ENCODE peak calls at places on chromosomes 5 and 9, in five cellular contexts. One of them, this sample, is unnamed.

GRCh38 chr9:76395381-76395780 is 1.2 kb upstream of the RFK start:
- DNase-seq in stomach: no peak
- DNase-seq in right atrium auricular region: no peak
- DNase-seq in left lung: no peak
- DNase-seq in uterus: no peak
- DNase-seq in this sample: no peak

GRCh38 chr5:13567819-13568218 is 376.7 kb downstream of the DNAH5 start:
- DNase-seq in stomach: no peak
- DNase-seq in right atrium auricular region: no peak
- DNase-seq in left lung: no peak
- DNase-seq in uterus: no peak
- DNase-seq in this sample: no peak

GRCh38 chr5:170426149-170426767 is 37.1 kb upstream of the KCNMB1 start:
- DNase-seq in stomach: no peak
- DNase-seq in right atrium auricular region: no peak
- DNase-seq in left lung: no peak
- DNase-seq in uterus: no peak
- DNase-seq in this sample: no peak

GRCh38 chr5:490116-491094 is 33.8 kb downstream of the SLC9A3 start:
- DNase-seq in stomach: no peak
- DNase-seq in right atrium auricular region: no peak
- DNase-seq in left lung: no peak
- DNase-seq in uterus: no peak
- DNase-seq in this sample: no peak

GRCh38 chr5:56412601-56413379 is 179.7 kb upstream of the ANKRD55 start:
- DNase-seq in stomach: peak; percentile 41
- DNase-seq in right atrium auricular region: peak; percentile 77
- DNase-seq in left lung: peak; percentile 85
- DNase-seq in uterus: no peak
- DNase-seq in this sample: no peak

GRCh38 chr5:101102506-101102905 is 199.4 kb upstream of the ST8SIA4 start:
- DNase-seq in stomach: no peak
- DNase-seq in right atrium auricular region: no peak
- DNase-seq in left lung: no peak
- DNase-seq in uterus: no peak
- DNase-seq in this sample: no peak

GRCh38 chr9:123941535-123942070 is 11.7 kb upstream of the DENND1A start:
- DNase-seq in stomach: no peak
- DNase-seq in right atrium auricular region: no peak
- DNase-seq in left lung: no peak
- DNase-seq in uterus: no peak
- DNase-seq in this sample: no peak

GRCh38 chr5:10469253-10470030 is 27.8 kb downstream of the ROPN1L start:
- DNase-seq in stomach: no peak
- DNase-seq in right atrium auricular region: no peak
- DNase-seq in left lung: no peak
- DNase-seq in uterus: no peak
- DNase-seq in this sample: no peak

GRCh38 chr5:79499640-79500273 is 14.2 kb downstream of the HOMER1 start:
- DNase-seq in stomach: no peak
- DNase-seq in right atrium auricular region: no peak
- DNase-seq in left lung: no peak
- DNase-seq in uterus: no peak
- DNase-seq in this sample: no peak

GRCh38 chr5:14449052-14449661 is 132.4 kb upstream of the OTULINL start:
- DNase-seq in stomach: no peak
- DNase-seq in right atrium auricular region: no peak
- DNase-seq in left lung: no peak
- DNase-seq in uterus: peak; percentile 55
- DNase-seq in this sample: peak; percentile 68

GRCh38 chr9:132312426-132312825 is 42.4 kb downstream of the SETX start:
- DNase-seq in stomach: no peak
- DNase-seq in right atrium auricular region: no peak
- DNase-seq in left lung: no peak
- DNase-seq in uterus: no peak
- DNase-seq in this sample: no peak

GRCh38 chr9:86807577-86807976 is 139.7 kb downstream of the GAS1 start:
- DNase-seq in stomach: no peak
- DNase-seq in right atrium auricular region: peak; percentile 62
- DNase-seq in left lung: no peak
- DNase-seq in uterus: peak; percentile 80
- DNase-seq in this sample: no peak

GRCh38 chr5:62093981-62094380 is 212.0 kb upstream of the KIF2A start:
- DNase-seq in stomach: no peak
- DNase-seq in right atrium auricular region: no peak
- DNase-seq in left lung: peak; percentile 42
- DNase-seq in uterus: no peak
- DNase-seq in this sample: peak; percentile 67

GRCh38 chr5:36459191-36460135 is 146.9 kb upstream of the SLC1A3 start:
- DNase-seq in stomach: no peak
- DNase-seq in right atrium auricular region: no peak
- DNase-seq in left lung: no peak
- DNase-seq in uterus: no peak
- DNase-seq in this sample: no peak

GRCh38 chr5:172059661-172060100 is 53.2 kb upstream of the FBXW11 start:
- DNase-seq in stomach: no peak
- DNase-seq in right atrium auricular region: no peak
- DNase-seq in left lung: no peak
- DNase-seq in uterus: no peak
- DNase-seq in this sample: no peak

GRCh38 chr5:18404039-18404438 is 769.8 kb downstream of the TAF11L14 start:
- DNase-seq in stomach: no peak
- DNase-seq in right atrium auricular region: no peak
- DNase-seq in left lung: no peak
- DNase-seq in uterus: no peak
- DNase-seq in this sample: no peak

GRCh38 chr5:38433160-38433861 is 123.1 kb downstream of the LIFR start:
- DNase-seq in stomach: no peak
- DNase-seq in right atrium auricular region: no peak
- DNase-seq in left lung: no peak
- DNase-seq in uterus: peak; percentile 40
- DNase-seq in this sample: peak; percentile 22

GRCh38 chr5:120550358-120550757 is 86.3 kb downstream of the PRR16 start:
- DNase-seq in stomach: no peak
- DNase-seq in right atrium auricular region: no peak
- DNase-seq in left lung: no peak
- DNase-seq in uterus: no peak
- DNase-seq in this sample: no peak

GRCh38 chr5:31100047-31100575 is 93.4 kb upstream of the CDH6 start:
- DNase-seq in stomach: no peak
- DNase-seq in right atrium auricular region: no peak
- DNase-seq in left lung: no peak
- DNase-seq in uterus: no peak
- DNase-seq in this sample: no peak

GRCh38 chr9:120841930-120842684 is 615 bp downstream of the PSMD5 start:
- DNase-seq in stomach: no peak
- DNase-seq in right atrium auricular region: no peak
- DNase-seq in left lung: no peak
- DNase-seq in uterus: no peak
- DNase-seq in this sample: no peak

GRCh38 chr5:144167998-144168397 is 2.5 kb downstream of the YIPF5 start:
- DNase-seq in stomach: no peak
- DNase-seq in right atrium auricular region: no peak
- DNase-seq in left lung: no peak
- DNase-seq in uterus: no peak
- DNase-seq in this sample: no peak
- H3K4me3 ChIP-seq in stomach: no peak overlapping the region
- H3K4me3 ChIP-seq in right atrium auricular region: no peak overlapping the region
- H3K4me3 ChIP-seq in left lung: no peak overlapping the region
- H3K4me3 ChIP-seq in uterus: no peak overlapping the region
- H3K4me3 ChIP-seq in this sample: no peak overlapping the region

GRCh38 chr5:141420855-141421488 is at the start of gene PCDHGA11:
- DNase-seq in stomach: no peak
- DNase-seq in right atrium auricular region: no peak
- DNase-seq in left lung: no peak
- DNase-seq in uterus: no peak
- DNase-seq in this sample: peak; percentile 51

GRCh38 chr5:141421489-141421855 is 621 bp downstream of the PCDHGA11 start:
- DNase-seq in stomach: no peak
- DNase-seq in right atrium auricular region: no peak
- DNase-seq in left lung: no peak
- DNase-seq in uterus: no peak
- DNase-seq in this sample: no peak

GRCh38 chr5:141419074-141419880 is 1.6 kb upstream of the PCDHGA11 start:
- DNase-seq in stomach: no peak
- DNase-seq in right atrium auricular region: no peak
- DNase-seq in left lung: no peak
- DNase-seq in uterus: no peak
- DNase-seq in this sample: no peak

GRCh38 chr5:141427783-141428426 is 2.4 kb upstream of the PCDHGA12 start:
- DNase-seq in stomach: no peak
- DNase-seq in right atrium auricular region: no peak
- DNase-seq in left lung: no peak
- DNase-seq in uterus: no peak
- DNase-seq in this sample: no peak

GRCh38 chr5:141422742-141423291 is 2.0 kb downstream of the PCDHGA11 start:
- DNase-seq in stomach: no peak
- DNase-seq in right atrium auricular region: no peak
- DNase-seq in left lung: no peak
- DNase-seq in uterus: no peak
- DNase-seq in this sample: no peak
- H3K4me3 ChIP-seq in stomach: no peak overlapping the region
- H3K4me3 ChIP-seq in right atrium auricular region: no peak overlapping the region
- H3K4me3 ChIP-seq in left lung: no peak overlapping the region
- H3K4me3 ChIP-seq in uterus: no peak overlapping the region
- H3K4me3 ChIP-seq in this sample: no peak overlapping the region

DNA sequence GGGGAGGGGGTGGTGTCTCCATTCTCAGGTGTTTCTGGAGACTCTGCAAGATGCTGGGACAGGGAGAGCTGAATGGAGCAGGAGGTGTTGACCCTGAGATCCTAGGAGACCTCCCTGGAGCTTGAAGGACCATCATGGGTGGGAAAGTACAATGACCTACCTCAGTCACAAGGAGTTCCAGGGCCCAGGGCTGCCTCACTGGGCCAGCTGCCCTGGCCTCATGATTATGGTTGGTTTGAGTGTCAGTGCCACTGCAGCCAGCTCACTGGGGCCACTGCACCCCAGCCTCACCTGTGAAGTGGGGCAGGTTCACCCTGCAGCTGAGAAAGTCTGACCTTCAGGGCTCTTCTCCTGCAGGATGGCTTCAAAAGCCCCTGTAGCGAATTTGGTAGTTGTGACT is 372.5 kb downstream of the IRX2 start:
- DNase-seq in stomach: no peak
- DNase-seq in right atrium auricular region: no peak
- DNase-seq in left lung: no peak
- DNase-seq in uterus: no peak
- DNase-seq in this sample: no peak
- H3K4me3 ChIP-seq in stomach: no peak overlapping the region
- H3K4me3 ChIP-seq in right atrium auricular region: no peak overlapping the region
- H3K4me3 ChIP-seq in left lung: no peak overlapping the region
- H3K4me3 ChIP-seq in uterus: no peak overlapping the region
- H3K4me3 ChIP-seq in this sample: no peak overlapping the region

GRCh38 chr9:1052908-1053590 is 2.9 kb downstream of the DMRT2 start:
- DNase-seq in stomach: no peak
- DNase-seq in right atrium auricular region: no peak
- DNase-seq in left lung: no peak
- DNase-seq in uterus: no peak
- DNase-seq in this sample: no peak

GRCh38 chr9:1052119-1052907 is 2.2 kb downstream of the DMRT2 start:
- DNase-seq in stomach: no peak
- DNase-seq in right atrium auricular region: no peak
- DNase-seq in left lung: no peak
- DNase-seq in uterus: no peak
- DNase-seq in this sample: no peak

GRCh38 chr9:1049641-1050040 is 516 bp upstream of the DMRT2 start:
- DNase-seq in stomach: no peak
- DNase-seq in right atrium auricular region: no peak
- DNase-seq in left lung: no peak
- DNase-seq in uterus: no peak
- DNase-seq in this sample: no peak

GRCh38 chr9:1050125-1050895 is at the start of gene DMRT2:
- DNase-seq in stomach: peak; percentile 78
- DNase-seq in right atrium auricular region: peak; percentile 77
- DNase-seq in left lung: peak; percentile 88
- DNase-seq in uterus: peak; percentile 83
- DNase-seq in this sample: peak; percentile 80

GRCh38 chr9:1051286-1052118 is 1.3 kb downstream of the DMRT2 start:
- DNase-seq in stomach: peak; percentile 38
- DNase-seq in right atrium auricular region: no peak
- DNase-seq in left lung: no peak
- DNase-seq in uterus: no peak
- DNase-seq in this sample: no peak
- H3K4me3 ChIP-seq in stomach: peak overlapping the region; percentile 30
- H3K4me3 ChIP-seq in right atrium auricular region: no peak overlapping the region
- H3K4me3 ChIP-seq in left lung: no peak overlapping the region
- H3K4me3 ChIP-seq in uterus: peak overlapping the region; percentile 15
- H3K4me3 ChIP-seq in this sample: no peak overlapping the region

This sample was measured in BE2C.